ENCODE peak calls at places on chromosomes 2 and 18, in four cellular contexts. One of them, this sample, is unnamed.

GRCh38 chr2:32043561-32043960 is 4.0 kb upstream of the DPY30 start:
- DNase-seq in H1: no peak
- DNase-seq in HepG2: no peak
- DNase-seq in GM12878: no peak
- DNase-seq in this sample: no peak

GRCh38 chr2:63741884-63742583 is 99.7 kb upstream of the UGP2 start:
- DNase-seq in GM12878: no peak
- DNase-seq in H1: no peak
- DNase-seq in HepG2: no peak
- DNase-seq in this sample: no peak

GRCh38 chr2:215274829-215275228 is 37.0 kb upstream of the ATIC start:
- DNase-seq in GM12878: no peak
- DNase-seq in HepG2: no peak
- DNase-seq in H1: no peak
- DNase-seq in this sample: no peak

GRCh38 chr18:46764586-46764985 is 7.7 kb upstream of the ST8SIA5 start:
- DNase-seq in HepG2: no peak
- DNase-seq in H1: no peak
- DNase-seq in GM12878: no peak
- DNase-seq in this sample: no peak

GRCh38 chr2:127776122-127776780 is 34.7 kb downstream of the WDR33 start:
- DNase-seq in GM12878: no peak
- DNase-seq in HepG2: peak
- DNase-seq in H1: no peak
- DNase-seq in this sample: no peak

GRCh38 chr18:27136208-27136535 is 48.9 kb downstream of the CHST9 start:
- DNase-seq in HepG2: peak
- DNase-seq in GM12878: no peak
- DNase-seq in H1: no peak
- DNase-seq in this sample: no peak

GRCh38 chr2:88967844-88968243 is 276.4 kb downstream of the RPIA start:
- DNase-seq in H1: no peak
- DNase-seq in HepG2: peak
- DNase-seq in GM12878: no peak
- DNase-seq in this sample: no peak

GRCh38 chr2:96800762-96801463 is 15.2 kb upstream of the CNNM3 start:
- DNase-seq in GM12878: no peak
- DNase-seq in H1: peak
- DNase-seq in HepG2: peak
- DNase-seq in this sample: peak

GRCh38 chr2:217672472-217672871 is 330.3 kb downstream of the TNS1 start:
- DNase-seq in H1: no peak
- DNase-seq in HepG2: no peak
- DNase-seq in GM12878: no peak
- DNase-seq in this sample: no peak

GRCh38 chr2:152847067-152847466 is 128.6 kb downstream of the ARL6IP6 start:
- DNase-seq in HepG2: no peak
- DNase-seq in GM12878: no peak
- DNase-seq in H1: no peak
- DNase-seq in this sample: no peak

GRCh38 chr18:59725177-59725576 is 28.0 kb upstream of the CCBE1 start:
- DNase-seq in H1: no peak
- DNase-seq in HepG2: no peak
- DNase-seq in GM12878: no peak
- DNase-seq in this sample: no peak

GRCh38 chr2:42786561-42787345 is 5.6 kb downstream of the HAAO start:
- DNase-seq in HepG2: no peak
- DNase-seq in GM12878: no peak
- DNase-seq in H1: peak
- DNase-seq in this sample: no peak

GRCh38 chr2:63840081-63840784 is 1.5 kb upstream of the UGP2 start:
- DNase-seq in GM12878: no peak
- DNase-seq in HepG2: no peak
- DNase-seq in H1: no peak
- DNase-seq in this sample: no peak

GRCh38 chr2:219125886-219126270 is 34.7 kb downstream of the NHEJ1 start:
- DNase-seq in H1: no peak
- DNase-seq in GM12878: no peak
- DNase-seq in HepG2: no peak
- DNase-seq in this sample: no peak

GRCh38 chr18:79200546-79201268 is 131.5 kb downstream of the ATP9B start:
- DNase-seq in GM12878: no peak
- DNase-seq in HepG2: no peak
- DNase-seq in H1: no peak
- DNase-seq in this sample: peak

GRCh38 chr2:240619506-240620148 is 5.7 kb upstream of the GPR35 start:
- DNase-seq in H1: no peak
- DNase-seq in GM12878: no peak
- DNase-seq in HepG2: no peak
- DNase-seq in this sample: no peak

GRCh38 chr2:108925286-108925685 is 63.7 kb downstream of the EDAR start:
- DNase-seq in GM12878: no peak
- DNase-seq in H1: no peak
- DNase-seq in HepG2: no peak
- DNase-seq in this sample: no peak

GRCh38 chr2:201116115-201116958 is at the start of gene CFLAR:
- DNase-seq in GM12878: no peak
- DNase-seq in H1: no peak
- DNase-seq in HepG2: peak
- DNase-seq in this sample: no peak

DNA sequence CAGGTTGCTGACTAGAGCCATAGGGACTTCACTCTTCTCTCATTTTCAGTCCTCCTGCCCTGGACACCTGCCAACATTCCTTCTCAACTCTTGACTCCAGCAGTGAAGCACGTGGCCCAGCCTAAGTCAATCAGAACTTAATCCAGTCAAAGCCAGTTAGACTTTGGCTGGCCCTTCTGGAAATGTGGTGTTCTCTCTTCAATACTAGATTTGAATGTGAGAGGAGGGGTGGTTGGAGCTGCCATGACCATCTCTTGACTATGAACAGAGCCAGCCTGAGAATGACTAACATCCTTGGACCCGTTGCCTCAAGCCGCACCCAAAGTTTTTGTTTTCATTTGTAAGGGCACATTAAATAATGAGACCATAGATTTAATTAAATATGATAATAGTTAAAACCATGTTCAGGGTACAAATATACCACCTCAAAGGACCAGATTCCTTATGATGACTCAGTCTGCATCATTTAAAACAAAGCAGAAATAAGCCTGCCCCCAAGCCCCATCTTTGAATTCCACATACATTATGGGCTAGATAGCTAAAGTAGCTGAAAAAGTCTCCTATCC is 49.7 kb upstream of the RASGRP3 start:
- DNase-seq in HepG2: peak
- DNase-seq in GM12878: no peak
- DNase-seq in H1: no peak
- DNase-seq in this sample: no peak
- TF ChIP-seq ZNF274 in HepG2: no peak
- TF ChIP-seq ZNF274 in GM12878: no peak
- TF ChIP-seq ZNF274 in H1: no peak
- TF ChIP-seq ZNF274 in this sample: no peak

DNA sequence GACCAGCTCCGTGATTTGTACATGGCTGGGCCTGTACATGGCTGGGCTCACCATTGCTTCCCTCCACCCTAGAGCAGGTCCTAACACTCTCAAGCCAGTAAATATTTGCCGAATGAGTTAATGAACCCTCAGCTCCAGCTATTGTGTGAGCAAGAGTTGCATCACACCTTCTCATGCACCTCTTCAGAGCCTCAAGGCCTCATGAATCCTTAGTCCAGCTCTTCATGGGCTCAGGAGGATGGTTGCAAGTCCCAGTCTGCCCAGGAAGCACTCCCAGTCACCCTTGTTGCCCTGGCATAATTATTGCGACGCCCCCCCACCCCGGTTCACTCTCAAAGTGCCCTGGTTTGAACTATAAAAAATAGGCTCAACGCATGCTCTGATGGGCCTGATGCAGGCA is 30.1 kb upstream of the GNAL start:
- DNase-seq in HepG2: peak
- DNase-seq in H1: no peak
- DNase-seq in GM12878: no peak
- DNase-seq in this sample: no peak
- TF ChIP-seq SUZ12 in HepG2: no peak
- TF ChIP-seq SUZ12 in H1: no peak
- TF ChIP-seq SUZ12 in GM12878: no peak
- TF ChIP-seq SUZ12 in this sample: no peak

GRCh38 chr18:2411381-2411977 is 159.8 kb downstream of the METTL4 start:
- DNase-seq in H1: no peak
- DNase-seq in GM12878: no peak
- DNase-seq in HepG2: no peak
- DNase-seq in this sample: no peak

GRCh38 chr18:2412261-2412660 is 159.0 kb downstream of the METTL4 start:
- DNase-seq in GM12878: no peak
- DNase-seq in HepG2: no peak
- DNase-seq in H1: no peak
- DNase-seq in this sample: no peak

GRCh38 chr18:2413352-2413751 is 158.0 kb downstream of the METTL4 start:
- DNase-seq in H1: no peak
- DNase-seq in HepG2: no peak
- DNase-seq in GM12878: no peak
- DNase-seq in this sample: no peak

GRCh38 chr18:2409906-2410305 is 161.4 kb downstream of the METTL4 start:
- DNase-seq in HepG2: no peak
- DNase-seq in GM12878: no peak
- DNase-seq in H1: no peak
- DNase-seq in this sample: no peak

DNA sequence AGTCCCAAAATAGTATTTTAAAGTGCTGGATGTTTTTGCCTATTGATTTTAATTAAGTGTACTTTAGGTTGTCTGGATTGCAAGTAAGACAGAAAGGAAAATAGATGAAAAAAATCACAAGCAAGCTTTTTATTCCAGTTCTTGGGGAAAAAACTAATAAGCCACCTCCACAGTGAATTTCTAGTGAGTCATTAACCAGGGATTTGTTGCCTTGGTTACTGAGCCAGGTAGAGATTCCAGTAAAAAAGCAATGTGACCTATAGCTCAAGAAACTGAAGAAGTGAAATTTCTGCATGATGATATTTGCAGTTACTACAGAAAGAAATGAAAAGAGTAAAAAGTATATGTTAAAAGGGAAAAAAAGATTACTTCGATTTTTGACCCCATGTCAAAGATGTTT is 160.6 kb downstream of the METTL4 start:
- DNase-seq in HepG2: no peak
- DNase-seq in GM12878: no peak
- DNase-seq in H1: no peak
- DNase-seq in this sample: no peak
- TF ChIP-seq ZNF274 in HepG2: no peak
- TF ChIP-seq ZNF274 in GM12878: no peak
- TF ChIP-seq ZNF274 in H1: no peak
- TF ChIP-seq ZNF274 in this sample: no peak

DNA sequence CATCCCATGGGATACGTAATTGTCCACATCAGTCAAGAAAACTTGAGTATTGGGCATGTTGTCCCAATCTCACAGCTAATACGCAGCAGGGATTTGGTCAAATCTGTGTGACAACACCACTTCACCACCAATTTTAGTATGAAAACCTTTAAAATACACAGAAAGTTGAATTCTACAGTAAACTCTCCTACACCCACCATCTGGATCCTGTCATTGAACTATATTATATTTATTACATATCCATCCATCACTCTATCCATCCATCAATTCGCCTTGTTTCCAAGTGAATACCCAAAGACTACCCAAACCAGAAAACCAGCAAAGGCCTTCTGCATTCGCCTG is 846 bp upstream of the FKBP7 start:
- DNase-seq in GM12878: no peak
- DNase-seq in H1: no peak
- DNase-seq in HepG2: no peak
- DNase-seq in this sample: no peak
- TF ChIP-seq SUZ12 in GM12878: no peak
- TF ChIP-seq SUZ12 in H1: no peak
- TF ChIP-seq SUZ12 in HepG2: no peak
- TF ChIP-seq SUZ12 in this sample: no peak

GRCh38 chr2:10333966-10334365 is 31.3 kb downstream of the HPCAL1 start:
- DNase-seq in GM12878: no peak
- DNase-seq in H1: no peak
- DNase-seq in HepG2: no peak
- DNase-seq in this sample: no peak

GRCh38 chr2:10333247-10333613 is 30.5 kb downstream of the HPCAL1 start:
- DNase-seq in H1: no peak
- DNase-seq in HepG2: no peak
- DNase-seq in GM12878: no peak
- DNase-seq in this sample: no peak

GRCh38 chr2:10331702-10332401 is 29.1 kb downstream of the HPCAL1 start:
- DNase-seq in GM12878: peak
- DNase-seq in H1: no peak
- DNase-seq in HepG2: no peak
- DNase-seq in this sample: no peak

GRCh38 chr2:10331033-10331701 is 28.5 kb downstream of the HPCAL1 start:
- DNase-seq in GM12878: peak
- DNase-seq in HepG2: no peak
- DNase-seq in H1: no peak
- DNase-seq in this sample: no peak

DNA sequence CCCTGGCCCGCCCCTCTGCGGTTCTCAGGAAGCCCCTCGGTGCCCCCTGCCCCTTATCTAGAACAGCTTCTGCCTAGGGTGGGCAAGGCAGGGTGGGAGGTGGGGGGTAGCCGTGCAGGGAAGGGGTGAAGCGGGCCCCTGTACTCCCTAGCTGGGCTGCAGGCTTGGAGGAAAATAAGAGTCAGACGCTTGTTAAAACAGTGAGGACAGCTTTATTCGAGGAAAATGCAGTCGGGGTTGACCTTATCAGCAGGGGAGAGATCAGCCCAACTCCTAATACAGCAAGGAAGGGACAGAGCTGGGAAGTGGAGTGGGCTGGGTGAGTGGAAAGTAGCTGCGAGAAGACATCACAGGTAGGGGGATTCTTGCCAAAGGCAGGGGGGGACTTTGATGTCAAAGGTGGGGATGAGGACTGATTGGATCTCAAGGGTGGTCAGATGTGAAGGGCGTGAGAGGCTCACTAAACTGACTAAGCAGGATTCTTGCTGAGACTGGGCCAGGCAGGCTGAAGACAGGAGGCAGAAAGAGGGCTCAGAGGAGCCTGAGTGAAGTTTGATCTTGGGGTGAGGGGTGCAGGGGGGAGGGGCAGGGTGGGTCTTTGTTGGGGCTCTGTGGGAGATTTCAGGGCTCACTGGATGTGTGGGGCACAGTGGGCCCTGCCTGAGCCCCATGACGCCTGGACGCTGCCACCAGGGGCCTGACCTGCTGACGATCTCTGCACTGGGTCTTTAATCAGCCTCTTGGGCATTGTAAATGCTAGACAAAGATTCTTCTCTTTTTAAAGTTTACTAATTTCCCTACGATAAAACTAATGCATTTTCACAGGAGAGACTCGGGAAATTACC is 29.9 kb downstream of the HPCAL1 start:
- DNase-seq in HepG2: no peak
- DNase-seq in GM12878: no peak
- DNase-seq in H1: no peak
- DNase-seq in this sample: no peak
- TF ChIP-seq ZNF274 in HepG2: no peak
- TF ChIP-seq ZNF274 in GM12878: no peak
- TF ChIP-seq ZNF274 in H1: no peak
- TF ChIP-seq ZNF274 in this sample: no peak

GRCh38 chr18:77343846-77344527 is 94.3 kb downstream of the GALR1 start:
- DNase-seq in H1: no peak
- DNase-seq in HepG2: no peak
- DNase-seq in GM12878: no peak
- DNase-seq in this sample: no peak
- TF ChIP-seq SUZ12 in H1: no peak
- TF ChIP-seq SUZ12 in HepG2: no peak
- TF ChIP-seq SUZ12 in GM12878: no peak
- TF ChIP-seq SUZ12 in this sample: no peak

GRCh38 chr18:7566587-7567486 is at the start of gene PTPRM:
- DNase-seq in H1: peak
- DNase-seq in GM12878: no peak
- DNase-seq in HepG2: peak
- DNase-seq in this sample: no peak
- TF ChIP-seq ZNF274 in H1: no peak
- TF ChIP-seq ZNF274 in GM12878: no peak
- TF ChIP-seq ZNF274 in HepG2: no peak
- TF ChIP-seq ZNF274 in this sample: no peak

This sample was measured in NT2/D1.